ENCODE peak calls at places on chromosome 4, in five cellular contexts. S is AG09309, K is transverse colon, A is foreskin keratinocyte, E is osteoblast. T is an unnamed sample.

GRCh38 chr4:55871299-55871800 is 17.9 kb downstream of the EXOC1 start:
- DNase-seq in K (no peak), A (no peak), E (no peak), S (no peak), T (no peak)

GRCh38 chr4:185566972-185567749 is 31.9 kb upstream of the PDLIM3 start:
- DNase-seq in K (no peak), A (peak; percentile 15), E (peak; percentile 69), S (no peak), T (no peak)

GRCh38 chr4:125187621-125188176 is 127.1 kb upstream of the FAT4 start:
- DNase-seq in A (peak; percentile 43), K (no peak), E (peak; percentile 52), S (peak; percentile 11), T (peak; percentile 17)

GRCh38 chr4:155047755-155048154 is 160.7 kb upstream of the NPY2R start:
- DNase-seq in A (no peak), S (no peak), K (no peak), E (no peak), T (peak; percentile 1)

GRCh38 chr4:89708903-89709361 is 128.0 kb downstream of the SNCA start:
- DNase-seq in K (no peak), S (peak; percentile 3), A (no peak), E (no peak), T (no peak)

GRCh38 chr4:185020293-185020808 is 2.1 kb downstream of the HELT start:
- DNase-seq in S (no peak), K (no peak), A (no peak), E (no peak), T (no peak)

GRCh38 chr4:25402521-25402920 is 25.5 kb downstream of the ANAPC4 start:
- DNase-seq in A (no peak), K (no peak), E (no peak), S (peak; percentile 23), T (no peak)

GRCh38 chr4:189807031-189807430 is 133.6 kb upstream of the FRG1 start:
- DNase-seq in K (no peak), E (no peak), S (no peak), A (no peak), T (no peak)

GRCh38 chr4:81984746-81985145 is 389.0 kb downstream of the HNRNPD start:
- DNase-seq in A (no peak), K (no peak), S (no peak), E (no peak), T (no peak)

GRCh38 chr4:54588404-54588803 is 69.4 kb upstream of the KIT start:
- DNase-seq in A (peak; percentile 80), E (no peak), S (no peak), K (no peak), T (peak; percentile 29)

DNA sequence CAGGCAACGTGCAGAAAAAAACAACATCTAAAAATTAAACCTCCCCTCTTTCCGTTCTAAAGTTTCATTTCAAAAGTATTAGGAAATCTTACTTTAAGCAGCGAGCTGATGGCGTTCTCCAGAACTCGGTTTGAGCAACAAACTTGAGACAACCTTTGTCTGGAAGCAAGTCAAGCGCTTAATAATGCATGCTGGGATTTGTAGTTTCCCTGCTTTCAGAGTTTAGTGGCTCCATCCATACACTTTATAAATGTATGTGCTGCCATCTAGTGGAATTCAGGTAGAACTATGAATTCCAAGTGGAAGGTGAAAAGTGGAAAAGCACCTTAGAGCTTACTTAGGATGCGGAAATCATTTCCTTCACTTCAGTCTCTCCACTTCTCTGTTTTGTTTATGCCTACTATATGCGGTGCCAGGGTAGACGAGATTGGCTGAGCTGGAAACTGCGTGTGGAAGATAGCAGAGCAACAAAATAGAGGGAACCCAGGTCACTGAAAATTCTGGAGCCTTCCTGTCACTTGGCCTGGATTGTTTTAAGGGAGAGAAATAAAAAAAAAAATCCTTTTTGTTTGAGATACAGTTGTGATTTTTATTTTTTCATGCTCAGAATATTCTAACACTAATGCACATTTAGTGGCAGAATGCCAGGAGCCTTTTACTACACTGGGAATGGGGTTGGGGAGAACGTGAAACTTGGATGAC is at the start of gene BDH2:
- DNase-seq in E (peak; percentile 79), S (peak; percentile 93), A (peak; percentile 83), K (peak; percentile 48), T (peak; percentile 88)
- TF ChIP-seq CTCF in E (peak; percentile 81), S (peak; percentile 60), A (peak; percentile 96), K (peak; percentile 85), T (peak; percentile 68)

GRCh38 chr4:51884055-51884454 is 41.1 kb downstream of the DCUN1D4 start:
- DNase-seq in S (no peak), A (no peak), E (no peak), K (no peak), T (no peak)

GRCh38 chr4:51885371-51885770 is 42.4 kb downstream of the DCUN1D4 start:
- DNase-seq in S (no peak), K (no peak), E (peak; percentile 46), A (no peak), T (peak; percentile 23)

GRCh38 chr4:51880016-51880915 is 37.3 kb downstream of the DCUN1D4 start:
- DNase-seq in S (peak; percentile 71), E (no peak), A (no peak), K (no peak), T (no peak)

GRCh38 chr4:51884606-51885005 is 41.7 kb downstream of the DCUN1D4 start:
- DNase-seq in A (no peak), E (no peak), K (no peak), S (no peak), T (no peak)
- TF ChIP-seq CTCF in A (no peak), E (no peak), K (no peak), S (no peak), T (no peak)

GRCh38 chr4:107737470-107737869 is 17.4 kb upstream of the PAPSS1 start:
- DNase-seq in E (no peak), A (no peak), K (no peak), S (no peak), T (no peak)

GRCh38 chr4:107740950-107741701 is 21.1 kb upstream of the PAPSS1 start:
- DNase-seq in S (peak; percentile 61), K (peak; percentile 21), A (no peak), E (peak; percentile 58), T (no peak)

GRCh38 chr4:107742791-107743190 is 22.8 kb upstream of the PAPSS1 start:
- DNase-seq in A (no peak), S (no peak), E (no peak), K (no peak), T (no peak)

GRCh38 chr4:107742196-107742595 is 22.2 kb upstream of the PAPSS1 start:
- DNase-seq in K (no peak), E (no peak), A (no peak), S (no peak), T (no peak)

GRCh38 chr4:107740381-107740780 is 20.3 kb upstream of the PAPSS1 start:
- DNase-seq in K (no peak), S (no peak), E (peak; percentile 47), A (no peak), T (no peak)
- TF ChIP-seq CTCF in K (no peak), S (peak; percentile 47), E (peak; percentile 35), A (peak; percentile 52), T (no peak)

DNA sequence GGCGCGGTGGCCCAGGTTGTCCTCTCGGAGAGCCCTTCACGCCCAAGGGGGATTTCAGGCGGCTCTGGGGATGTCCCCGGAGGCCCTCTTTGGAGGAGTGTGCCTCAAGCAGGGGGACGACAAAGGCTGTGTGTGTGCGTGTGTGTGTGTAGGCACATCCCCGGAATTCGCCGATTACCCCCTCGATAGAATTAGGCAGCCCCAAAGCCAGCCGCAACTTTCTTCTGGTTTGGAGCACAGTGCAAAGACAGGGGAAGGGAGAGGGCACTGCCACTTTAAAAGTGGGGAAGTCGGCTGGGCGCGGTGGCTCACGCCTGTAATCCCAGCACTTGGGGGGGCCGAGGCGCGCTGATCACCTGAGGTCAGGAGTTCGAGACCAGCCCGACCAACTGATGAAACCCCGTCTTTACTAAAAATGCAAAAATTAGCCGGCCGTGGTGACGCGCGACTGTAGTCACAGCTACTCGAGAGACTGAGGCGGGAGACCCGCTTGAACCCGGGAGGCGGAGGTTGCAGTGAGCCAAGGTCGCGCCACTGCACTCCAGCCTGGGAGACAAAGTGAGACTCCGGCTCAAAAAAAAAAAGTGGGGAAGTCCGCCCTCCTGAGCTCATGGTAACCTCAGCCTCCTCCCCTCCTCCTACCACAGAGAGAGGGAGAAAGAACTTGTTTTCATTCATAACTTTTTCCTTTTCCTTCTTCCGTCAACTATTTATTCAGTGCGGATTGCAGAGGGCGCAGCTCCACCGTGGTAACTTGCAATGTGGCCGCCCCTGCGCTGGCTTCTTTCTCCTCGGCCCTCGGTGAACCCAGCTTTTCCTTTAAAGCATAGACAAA is 2.4 kb downstream of the SPRY1 start:
- DNase-seq in A (peak; percentile 50), K (peak; percentile 69), S (no peak), E (peak; percentile 69), T (no peak)
- TF ChIP-seq CTCF in A (peak; percentile 65), K (no peak), S (peak; percentile 39), E (no peak), T (peak; percentile 33)